ENCODE peak calls at places on chromosomes 11 and 22, in four cellular contexts. F is testis; E is CD8-positive, alpha-beta T cell; Z is cardiac muscle cell. A is an unnamed sample.

GRCh38 chr11:107263865-107264563 is 193.6 kb downstream of the CWF19L2 start:
- DNase-seq in E (no peak), Z (no peak), F (no peak), A (no peak)

GRCh38 chr11:24391165-24391564 is 105.7 kb upstream of the LUZP2 start:
- DNase-seq in Z (peak; percentile 60), F (no peak), E (no peak), A (no peak)

GRCh38 chr11:5910521-5910920 is 17.5 kb downstream of the OR52E5 start:
- DNase-seq in E (no peak), Z (no peak), F (no peak), A (no peak)

GRCh38 chr22:34102633-34103032 is 182.4 kb upstream of the LARGE1 start:
- DNase-seq in Z (no peak), F (no peak), E (no peak), A (no peak)

GRCh38 chr22:50599816-50600454 is 658 bp upstream of the MAPK8IP2 start:
- DNase-seq in Z (peak; percentile 46), E (peak; percentile 53), F (peak; percentile 70), A (peak; percentile 71)

GRCh38 chr11:82682003-82682751 is 51.5 kb downstream of the FAM181B start:
- DNase-seq in E (no peak), Z (peak; percentile 83), F (no peak), A (no peak)

GRCh38 chr11:111707039-111707690 is 59.0 kb downstream of the PPP2R1B start:
- DNase-seq in E (no peak), F (peak; percentile 51), Z (peak; percentile 96), A (no peak)

GRCh38 chr11:110968348-110969062 is 256.3 kb upstream of the ARHGAP20 start:
- DNase-seq in F (no peak), E (no peak), Z (peak; percentile 40), A (no peak)

GRCh38 chr11:68753300-68753699 is 2.0 kb upstream of the TESMIN start:
- DNase-seq in F (no peak), E (no peak), Z (no peak), A (no peak)

DNA sequence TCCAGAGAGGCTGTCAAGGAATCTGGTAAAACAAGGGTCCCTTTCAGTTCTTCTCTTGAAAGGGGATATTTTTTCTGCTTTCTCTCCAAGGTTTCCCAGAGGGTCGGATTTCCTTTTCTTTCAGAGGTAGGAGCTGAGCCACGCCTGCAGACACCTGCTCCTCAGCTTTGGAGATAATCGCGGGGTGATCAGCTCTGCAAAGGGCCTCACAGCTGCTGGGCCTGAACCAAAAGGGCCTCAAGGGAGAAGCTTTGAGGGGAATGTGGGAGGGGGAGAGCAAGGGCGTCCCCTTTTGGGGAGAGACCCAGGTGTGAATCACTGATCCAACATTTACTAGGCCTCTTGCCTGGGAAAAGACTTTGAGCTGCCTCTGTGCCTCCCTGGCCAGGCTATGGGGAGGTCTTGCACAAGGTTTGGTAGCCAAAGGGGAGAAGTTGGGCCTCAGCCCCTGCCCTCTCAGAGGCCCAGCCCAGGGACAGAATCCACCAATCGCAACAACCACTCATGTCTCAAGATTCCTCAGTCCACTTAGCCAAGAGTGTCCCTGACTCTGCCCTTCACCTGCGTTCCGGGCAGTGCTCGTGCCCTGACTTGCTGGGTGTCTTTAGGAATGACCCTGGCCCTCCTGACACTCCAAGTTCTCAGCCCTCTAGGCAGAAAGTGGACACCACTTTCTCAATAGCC is 14.0 kb upstream of the TP53I11 start:
- DNase-seq in F (no peak), Z (no peak), E (no peak), A (no peak)
- H3K4me1 ChIP-seq in F (no peaks in the 10 kb centered on the region), Z (peaks cover 23% of the 10 kb centered on the region), E (no peaks in the 10 kb centered on the region), A (no peaks in the 10 kb centered on the region)

DNA sequence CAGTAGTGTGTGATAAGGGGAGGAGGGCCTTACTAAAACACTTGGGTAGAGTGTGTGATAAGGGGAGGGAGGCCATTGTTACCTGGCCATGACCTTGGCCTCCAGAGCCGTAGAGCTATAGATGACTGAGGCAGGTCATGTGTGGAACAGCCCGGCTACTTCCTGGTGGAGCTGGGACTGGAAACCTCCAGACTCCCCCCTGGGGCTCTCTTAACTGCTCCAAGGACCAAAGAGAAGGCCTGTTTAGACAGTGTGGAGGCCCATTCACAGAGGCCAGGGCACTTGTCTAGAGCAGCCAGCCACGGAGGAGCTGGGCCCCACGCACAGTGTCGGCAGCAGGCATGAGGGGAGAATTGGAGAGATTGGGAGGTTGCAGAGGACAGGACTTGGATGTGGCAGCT is 12.5 kb upstream of the MICALL1 start:
- DNase-seq in Z (no peak), F (no peak), E (no peak), A (no peak)
- H3K4me1 ChIP-seq in Z (peaks cover 36% of the 10 kb centered on the region), F (peaks cover 32% of the 10 kb centered on the region), E (peaks cover 14% of the 10 kb centered on the region), A (peaks cover 30% of the 10 kb centered on the region)

GRCh38 chr22:28976588-28976987 is 85.0 kb downstream of the C22orf31 start:
- DNase-seq in F (no peak), Z (peak; percentile 57), E (no peak), A (no peak)
- H3K4me1 ChIP-seq in F (peaks cover 15% of the 10 kb centered on the region), Z (peaks cover 45% of the 10 kb centered on the region), E (no peaks in the 10 kb centered on the region), A (peaks cover 4% of the 10 kb centered on the region)

GRCh38 chr11:77457340-77457739 is 16.6 kb downstream of the PAK1 start:
- DNase-seq in E (no peak), F (no peak), Z (no peak), A (no peak)

GRCh38 chr11:77449784-77450183 is 24.1 kb downstream of the PAK1 start:
- DNase-seq in Z (no peak), E (no peak), F (no peak), A (no peak)

GRCh38 chr11:77454867-77455655 is 18.8 kb downstream of the PAK1 start:
- DNase-seq in E (no peak), F (no peak), Z (no peak), A (no peak)

GRCh38 chr11:77450227-77450626 is 23.7 kb downstream of the PAK1 start:
- DNase-seq in Z (no peak), F (no peak), E (no peak), A (no peak)

GRCh38 chr11:77455740-77456139 is 18.2 kb downstream of the PAK1 start:
- DNase-seq in E (no peak), F (no peak), Z (no peak), A (no peak)
- H3K4me1 ChIP-seq in E (no peaks in the 10 kb centered on the region), F (no peaks in the 10 kb centered on the region), Z (peaks cover 22% of the 10 kb centered on the region), A (peaks cover 3% of the 10 kb centered on the region)